ENCODE peak calls at places on chromosomes 1 and 21, in four cellular contexts. M, C, O and V are unnamed samples.

GRCh38 chr1:67664048-67664447 is 21.0 kb upstream of the GADD45A start:
- DNase-seq in M (no peak), C (no peak), O (no peak), V (no peak)

GRCh38 chr1:99969260-99969728 is 502 bp upstream of the SLC35A3 start:
- DNase-seq in M (no peak), C (peak), O (no peak), V (no peak)

GRCh38 chr1:76141898-76142297 is 67.4 kb downstream of the ST6GALNAC3 start:
- DNase-seq in M (no peak), C (no peak), O (no peak), V (no peak)

GRCh38 chr1:199786695-199787094 is 240.8 kb upstream of the NR5A2 start:
- DNase-seq in M (no peak), C (no peak), O (no peak), V (no peak)

GRCh38 chr1:29521846-29522580 is 285.7 kb downstream of the PTPRU start:
- DNase-seq in M (no peak), C (no peak), O (no peak), V (no peak)

GRCh38 chr21:37365657-37366487 is 701 bp upstream of the DYRK1A start:
- DNase-seq in M (peak), C (no peak), O (peak), V (no peak)

GRCh38 chr1:37919277-37919676 is 27.6 kb downstream of the INPP5B start:
- DNase-seq in M (no peak), C (no peak), O (no peak), V (no peak)

GRCh38 chr1:168907053-168907452 is 178.0 kb upstream of the DPT start:
- DNase-seq in M (no peak), C (no peak), O (no peak), V (no peak)

GRCh38 chr1:203913045-203913444 is 51.6 kb downstream of the SNRPE start:
- DNase-seq in M (no peak), C (no peak), O (no peak), V (no peak)

GRCh38 chr21:42013901-42014300 is 3.7 kb upstream of the ZBTB21 start:
- DNase-seq in M (no peak), C (no peak), O (no peak), V (no peak)

GRCh38 chr1:198492872-198493271 is 47.6 kb downstream of the ATP6V1G3 start:
- DNase-seq in M (no peak), C (no peak), O (no peak), V (no peak)

GRCh38 chr1:221292652-221293051 is 413.4 kb downstream of the HLX start:
- DNase-seq in M (no peak), C (no peak), O (no peak), V (no peak)

GRCh38 chr1:25065246-25066238 is 135.5 kb upstream of the RUNX3 start:
- DNase-seq in M (peak), C (no peak), O (no peak), V (no peak)

GRCh38 chr1:23449918-23450317 is 25.4 kb upstream of the TCEA3 start:
- DNase-seq in M (no peak), C (no peak), O (no peak), V (no peak)

GRCh38 chr1:53341521-53341895 is 13.6 kb upstream of the LRP8 start:
- DNase-seq in M (no peak), C (no peak), O (no peak), V (no peak)

GRCh38 chr1:47720100-47720499 is 277.1 kb downstream of the TRABD2B start:
- DNase-seq in M (no peak), C (no peak), O (no peak), V (no peak)

GRCh38 chr1:96559707-96560588 is 161.6 kb upstream of the PTBP2 start:
- DNase-seq in M (no peak), C (no peak), O (no peak), V (no peak)

GRCh38 chr1:3321559-3322439 is 132.7 kb upstream of the ARHGEF16 start:
- DNase-seq in M (no peak), C (no peak), O (no peak), V (no peak)

GRCh38 chr1:173479649-173480048 is 2.5 kb downstream of the PRDX6 start:
- DNase-seq in M (no peak), C (no peak), O (no peak), V (no peak)

GRCh38 chr21:45029298-45029967 is 44.9 kb upstream of the ADARB1 start:
- DNase-seq in M (no peak), C (no peak), O (peak), V (no peak)

GRCh38 chr1:159866905-159867304 is 4.4 kb upstream of the VSIG8 start:
- DNase-seq in M (no peak), C (no peak), O (no peak), V (no peak)

GRCh38 chr1:109251277-109252166 is 2.2 kb downstream of the CELSR2 start:
- DNase-seq in M (no peak), C (no peak), O (no peak), V (no peak)

GRCh38 chr1:31756578-31756977 is 7.6 kb downstream of the ADGRB2 start:
- DNase-seq in M (no peak), C (no peak), O (no peak), V (no peak)